ENCODE peak calls at places on chromosomes 5 and 9, in five cellular contexts. One of them, this sample, is unnamed.

GRCh38 chr9:34254141-34254913 is 74.7 kb downstream of the KIF24 start:
- DNase-seq in activated CD4-positive, alpha-beta T cell treated with anti-CD3 and anti-CD28 coated beads for 36 hours: no peak
- DNase-seq in naive thymus-derived CD4-positive, alpha-beta T cell: no peak
- DNase-seq in NCI-H1092 treated with DMSO at 0.1 percent for 48 hours: no peak
- DNase-seq in GM03348: peak
- DNase-seq in this sample: no peak

GRCh38 chr5:38400365-38400764 is 142.0 kb downstream of the EGFLAM start:
- DNase-seq in activated CD4-positive, alpha-beta T cell treated with anti-CD3 and anti-CD28 coated beads for 36 hours: no peak
- DNase-seq in naive thymus-derived CD4-positive, alpha-beta T cell: no peak
- DNase-seq in NCI-H1092 treated with DMSO at 0.1 percent for 48 hours: no peak
- DNase-seq in GM03348: no peak
- DNase-seq in this sample: no peak

GRCh38 chr5:149175346-149176113 is 34.2 kb downstream of the ABLIM3 start:
- DNase-seq in activated CD4-positive, alpha-beta T cell treated with anti-CD3 and anti-CD28 coated beads for 36 hours: no peak
- DNase-seq in naive thymus-derived CD4-positive, alpha-beta T cell: no peak
- DNase-seq in NCI-H1092 treated with DMSO at 0.1 percent for 48 hours: no peak
- DNase-seq in GM03348: no peak
- DNase-seq in this sample: no peak

GRCh38 chr5:142847898-142848790 is 78.0 kb downstream of the ARHGAP26 start:
- DNase-seq in activated CD4-positive, alpha-beta T cell treated with anti-CD3 and anti-CD28 coated beads for 36 hours: no peak
- DNase-seq in naive thymus-derived CD4-positive, alpha-beta T cell: no peak
- DNase-seq in NCI-H1092 treated with DMSO at 0.1 percent for 48 hours: no peak
- DNase-seq in GM03348: peak
- DNase-seq in this sample: no peak

GRCh38 chr5:9124837-9125236 is 421.0 kb downstream of the SEMA5A start:
- DNase-seq in activated CD4-positive, alpha-beta T cell treated with anti-CD3 and anti-CD28 coated beads for 36 hours: no peak
- DNase-seq in naive thymus-derived CD4-positive, alpha-beta T cell: no peak
- DNase-seq in NCI-H1092 treated with DMSO at 0.1 percent for 48 hours: no peak
- DNase-seq in GM03348: no peak
- DNase-seq in this sample: no peak

GRCh38 chr5:991472-992267 is 16.9 kb upstream of the NKD2 start:
- DNase-seq in activated CD4-positive, alpha-beta T cell treated with anti-CD3 and anti-CD28 coated beads for 36 hours: no peak
- DNase-seq in naive thymus-derived CD4-positive, alpha-beta T cell: no peak
- DNase-seq in NCI-H1092 treated with DMSO at 0.1 percent for 48 hours: no peak
- DNase-seq in GM03348: no peak
- DNase-seq in this sample: no peak

GRCh38 chr5:156879665-156880285 is 29.7 kb downstream of the PPP1R2B start:
- DNase-seq in activated CD4-positive, alpha-beta T cell treated with anti-CD3 and anti-CD28 coated beads for 36 hours: no peak
- DNase-seq in naive thymus-derived CD4-positive, alpha-beta T cell: no peak
- DNase-seq in NCI-H1092 treated with DMSO at 0.1 percent for 48 hours: peak
- DNase-seq in GM03348: no peak
- DNase-seq in this sample: peak

GRCh38 chr9:111839387-111839786 is 44.6 kb upstream of the SHOC1 start:
- DNase-seq in activated CD4-positive, alpha-beta T cell treated with anti-CD3 and anti-CD28 coated beads for 36 hours: no peak
- DNase-seq in naive thymus-derived CD4-positive, alpha-beta T cell: no peak
- DNase-seq in NCI-H1092 treated with DMSO at 0.1 percent for 48 hours: no peak
- DNase-seq in GM03348: peak
- DNase-seq in this sample: no peak

GRCh38 chr5:58706746-58707145 is 123.9 kb downstream of the RAB3C start:
- DNase-seq in activated CD4-positive, alpha-beta T cell treated with anti-CD3 and anti-CD28 coated beads for 36 hours: no peak
- DNase-seq in naive thymus-derived CD4-positive, alpha-beta T cell: no peak
- DNase-seq in NCI-H1092 treated with DMSO at 0.1 percent for 48 hours: no peak
- DNase-seq in GM03348: no peak
- DNase-seq in this sample: no peak

GRCh38 chr5:31378838-31379237 is 153.1 kb downstream of the DROSHA start:
- DNase-seq in activated CD4-positive, alpha-beta T cell treated with anti-CD3 and anti-CD28 coated beads for 36 hours: no peak
- DNase-seq in naive thymus-derived CD4-positive, alpha-beta T cell: no peak
- DNase-seq in NCI-H1092 treated with DMSO at 0.1 percent for 48 hours: no peak
- DNase-seq in GM03348: no peak
- DNase-seq in this sample: no peak

GRCh38 chr9:93599571-93600403 is 23.4 kb downstream of the PHF2 start:
- DNase-seq in activated CD4-positive, alpha-beta T cell treated with anti-CD3 and anti-CD28 coated beads for 36 hours: no peak
- DNase-seq in naive thymus-derived CD4-positive, alpha-beta T cell: no peak
- DNase-seq in NCI-H1092 treated with DMSO at 0.1 percent for 48 hours: no peak
- DNase-seq in GM03348: no peak
- DNase-seq in this sample: no peak

GRCh38 chr5:33476992-33477391 is 36.2 kb downstream of the TARS1 start:
- DNase-seq in activated CD4-positive, alpha-beta T cell treated with anti-CD3 and anti-CD28 coated beads for 36 hours: no peak
- DNase-seq in naive thymus-derived CD4-positive, alpha-beta T cell: no peak
- DNase-seq in NCI-H1092 treated with DMSO at 0.1 percent for 48 hours: no peak
- DNase-seq in GM03348: no peak
- DNase-seq in this sample: no peak

GRCh38 chr9:83219154-83219923 is 156.4 kb upstream of the RASEF start:
- DNase-seq in activated CD4-positive, alpha-beta T cell treated with anti-CD3 and anti-CD28 coated beads for 36 hours: peak
- DNase-seq in naive thymus-derived CD4-positive, alpha-beta T cell: no peak
- DNase-seq in NCI-H1092 treated with DMSO at 0.1 percent for 48 hours: peak
- DNase-seq in GM03348: peak
- DNase-seq in this sample: peak

GRCh38 chr9:16329699-16330113 is 540.8 kb downstream of the BNC2 start:
- DNase-seq in activated CD4-positive, alpha-beta T cell treated with anti-CD3 and anti-CD28 coated beads for 36 hours: no peak
- DNase-seq in naive thymus-derived CD4-positive, alpha-beta T cell: no peak
- DNase-seq in NCI-H1092 treated with DMSO at 0.1 percent for 48 hours: no peak
- DNase-seq in GM03348: peak
- DNase-seq in this sample: no peak

GRCh38 chr9:91416086-91416712 is 7.4 kb downstream of the NFIL3 start:
- DNase-seq in activated CD4-positive, alpha-beta T cell treated with anti-CD3 and anti-CD28 coated beads for 36 hours: no peak
- DNase-seq in naive thymus-derived CD4-positive, alpha-beta T cell: no peak
- DNase-seq in NCI-H1092 treated with DMSO at 0.1 percent for 48 hours: no peak
- DNase-seq in GM03348: peak
- DNase-seq in this sample: no peak

GRCh38 chr9:125550216-125550614 is 156.8 kb downstream of the MAPKAP1 start:
- DNase-seq in activated CD4-positive, alpha-beta T cell treated with anti-CD3 and anti-CD28 coated beads for 36 hours: no peak
- DNase-seq in naive thymus-derived CD4-positive, alpha-beta T cell: no peak
- DNase-seq in NCI-H1092 treated with DMSO at 0.1 percent for 48 hours: no peak
- DNase-seq in GM03348: peak
- DNase-seq in this sample: no peak

GRCh38 chr9:34546834-34547827 is 24.3 kb upstream of the ENHO start:
- DNase-seq in activated CD4-positive, alpha-beta T cell treated with anti-CD3 and anti-CD28 coated beads for 36 hours: peak
- DNase-seq in naive thymus-derived CD4-positive, alpha-beta T cell: no peak
- DNase-seq in NCI-H1092 treated with DMSO at 0.1 percent for 48 hours: peak
- DNase-seq in GM03348: peak
- DNase-seq in this sample: peak

GRCh38 chr9:115071176-115071575 is 46.8 kb downstream of the TNC start:
- DNase-seq in activated CD4-positive, alpha-beta T cell treated with anti-CD3 and anti-CD28 coated beads for 36 hours: no peak
- DNase-seq in naive thymus-derived CD4-positive, alpha-beta T cell: no peak
- DNase-seq in NCI-H1092 treated with DMSO at 0.1 percent for 48 hours: no peak
- DNase-seq in GM03348: no peak
- DNase-seq in this sample: no peak

GRCh38 chr9:98964911-98965336 is 21.2 kb downstream of the COL15A1 start:
- DNase-seq in activated CD4-positive, alpha-beta T cell treated with anti-CD3 and anti-CD28 coated beads for 36 hours: no peak
- DNase-seq in naive thymus-derived CD4-positive, alpha-beta T cell: no peak
- DNase-seq in NCI-H1092 treated with DMSO at 0.1 percent for 48 hours: no peak
- DNase-seq in GM03348: peak
- DNase-seq in this sample: no peak

GRCh38 chr5:25489834-25490538 is 845.2 kb upstream of the CDH10 start:
- DNase-seq in activated CD4-positive, alpha-beta T cell treated with anti-CD3 and anti-CD28 coated beads for 36 hours: no peak
- DNase-seq in naive thymus-derived CD4-positive, alpha-beta T cell: no peak
- DNase-seq in NCI-H1092 treated with DMSO at 0.1 percent for 48 hours: no peak
- DNase-seq in GM03348: no peak
- DNase-seq in this sample: no peak

GRCh38 chr9:127776195-127776918 is 2.1 kb downstream of the SH2D3C start:
- DNase-seq in activated CD4-positive, alpha-beta T cell treated with anti-CD3 and anti-CD28 coated beads for 36 hours: peak
- DNase-seq in naive thymus-derived CD4-positive, alpha-beta T cell: peak
- DNase-seq in NCI-H1092 treated with DMSO at 0.1 percent for 48 hours: no peak
- DNase-seq in GM03348: no peak
- DNase-seq in this sample: no peak

This sample was measured in NCI-H2029 treated with DMSO at 0.1 percent for 48 hours.